ENCODE peak calls at places on chromosomes 4 and X, in four cellular contexts. R is HepG2, K is K562, J is Panc1. X is an unnamed sample.

GRCh38 chrX:119121341-119121740 is 6.3 kb downstream of the KIAA1210 start:
- DNase-seq in J (no peak), K (no peak), R (no peak), X (no peak)

GRCh38 chrX:40496728-40497127 is 84.0 kb upstream of the ATP6AP2 start:
- DNase-seq in J (no peak), R (peak), K (peak), X (no peak)

GRCh38 chrX:19121898-19122640 is at the start of gene ADGRG2:
- DNase-seq in J (no peak), R (no peak), K (no peak), X (no peak)

GRCh38 chrX:75301060-75301459 is 27.2 kb downstream of the UPRT start:
- DNase-seq in J (no peak), R (no peak), K (no peak), X (no peak)

GRCh38 chr4:183146478-183146877 is 47.4 kb downstream of the WWC2 start:
- DNase-seq in J (no peak), K (peak), R (no peak), X (no peak)

GRCh38 chr4:86117781-86118302 is 242.0 kb downstream of the MAPK10 start:
- DNase-seq in J (no peak), R (no peak), K (no peak), X (no peak)

GRCh38 chr4:150583287-150584197 is 1.6 kb downstream of the MAB21L2 start:
- DNase-seq in R (no peak), J (no peak), K (no peak), X (no peak)

GRCh38 chr4:140102406-140102805 is 51.6 kb downstream of the MAML3 start:
- DNase-seq in K (peak), R (no peak), J (no peak), X (no peak)

GRCh38 chr4:2489841-2490552 is 21.1 kb downstream of the RNF4 start:
- DNase-seq in K (no peak), R (no peak), J (no peak), X (no peak)

GRCh38 chrX:108834036-108834435 is 97.7 kb upstream of the IRS4 start:
- DNase-seq in R (no peak), K (no peak), J (no peak), X (no peak)

GRCh38 chr4:154361450-154361849 is 130.1 kb downstream of the DCHS2 start:
- DNase-seq in K (no peak), R (no peak), J (no peak), X (no peak)

GRCh38 chr4:4762909-4763814 is 96.3 kb upstream of the MSX1 start:
- DNase-seq in K (no peak), R (no peak), J (no peak), X (peak)

GRCh38 chr4:577499-578450 is 1.7 kb upstream of the TMEM271 start:
- DNase-seq in K (no peak), J (no peak), R (peak), X (no peak)

GRCh38 chr4:83629945-83630684 is 94.2 kb downstream of the GPAT3 start:
- DNase-seq in R (no peak), J (no peak), K (peak), X (no peak)

GRCh38 chr4:156378053-156378665 is 424.5 kb upstream of the CTSO start:
- DNase-seq in J (no peak), K (no peak), R (peak), X (peak)

GRCh38 chr4:3412257-3413020 is 29.3 kb upstream of the HGFAC start:
- DNase-seq in R (no peak), J (no peak), K (no peak), X (no peak)

GRCh38 chr4:150325872-150326271 is 247.6 kb downstream of the DCLK2 start:
- DNase-seq in K (no peak), J (no peak), R (no peak), X (no peak)

DNA sequence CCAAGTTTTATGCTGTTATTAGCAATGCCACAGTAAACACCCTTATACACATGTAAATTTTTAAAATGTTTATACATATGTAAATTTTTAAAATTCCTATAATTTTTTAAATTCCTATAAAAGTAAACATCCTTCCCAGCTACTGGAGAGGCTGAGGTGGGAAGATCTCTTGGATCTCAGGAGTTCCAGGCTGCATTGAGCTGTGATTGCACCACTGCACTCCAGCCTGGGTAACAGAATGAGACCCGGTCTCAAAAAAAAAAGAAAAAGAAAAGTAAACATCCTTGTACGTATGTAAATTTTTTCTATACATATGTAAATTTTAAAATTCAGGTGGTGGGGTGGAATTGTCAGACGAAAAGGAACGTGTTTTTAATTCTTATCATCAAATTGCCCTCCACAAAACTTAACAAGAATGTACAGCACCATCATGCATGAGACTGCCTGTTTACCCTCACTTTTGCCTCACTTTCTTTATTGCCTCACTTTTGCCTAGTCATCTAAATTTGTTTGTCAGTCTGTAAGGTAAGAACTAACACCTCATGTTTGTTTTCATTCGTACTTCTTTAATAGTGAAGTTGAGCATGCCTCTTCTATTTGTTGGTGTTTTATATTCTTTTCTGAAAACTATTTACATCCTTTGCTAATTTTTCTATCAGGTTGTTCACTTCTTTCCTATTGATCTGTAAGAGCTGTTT is 8.0 kb downstream of the SLC7A3 start:
- DNase-seq in J (no peak), K (no peak), R (no peak), X (no peak)
- TF ChIP-seq TCF7L2 in J (no peak), K (no peak), R (no peak), X (no peak)

DNA sequence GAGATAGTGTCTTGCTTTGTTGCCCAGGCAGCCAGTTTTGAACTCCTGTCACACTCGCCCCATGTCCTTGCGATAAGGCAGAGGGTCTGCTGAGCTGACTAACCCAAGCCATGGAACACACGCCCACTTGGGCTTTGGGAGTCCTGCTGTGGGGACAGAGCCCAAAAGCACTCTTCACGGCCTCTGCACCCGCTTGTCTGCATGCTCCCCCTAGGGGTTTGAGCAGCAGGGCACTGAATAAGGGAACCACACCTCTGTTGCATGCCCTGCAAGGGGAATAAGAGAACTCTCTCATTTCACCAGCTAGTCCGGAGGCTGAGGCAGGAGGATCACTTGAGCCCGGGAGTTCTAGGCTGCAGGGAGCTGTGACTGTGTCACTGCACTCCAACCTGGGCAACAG is 166.0 kb downstream of the STAG2 start:
- DNase-seq in R (no peak), J (no peak), K (peak), X (no peak)
- TF ChIP-seq TCF7L2 in R (no peak), J (no peak), K (no peak), X (no peak)

GRCh38 chr4:7979652-7979968 is 39.9 kb upstream of the AFAP1 start:
- DNase-seq in R (no peak), K (no peak), J (no peak), X (no peak)
- TF ChIP-seq TCF7L2 in R (no peak), K (no peak), J (no peak), X (no peak)

GRCh38 chrX:49290215-49290614 is 13.2 kb upstream of the GAGE10 start:
- DNase-seq in R (no peak), J (no peak), K (no peak), X (no peak)

GRCh38 chrX:49284212-49284611 is 14.6 kb downstream of the PPP1R3F start:
- DNase-seq in R (no peak), J (no peak), K (no peak), X (no peak)

GRCh38 chrX:49286581-49286980 is 16.9 kb upstream of the GAGE10 start:
- DNase-seq in J (no peak), K (no peak), R (no peak), X (no peak)

GRCh38 chrX:49286136-49286535 is 16.5 kb downstream of the PPP1R3F start:
- DNase-seq in J (no peak), K (no peak), R (no peak), X (no peak)

DNA sequence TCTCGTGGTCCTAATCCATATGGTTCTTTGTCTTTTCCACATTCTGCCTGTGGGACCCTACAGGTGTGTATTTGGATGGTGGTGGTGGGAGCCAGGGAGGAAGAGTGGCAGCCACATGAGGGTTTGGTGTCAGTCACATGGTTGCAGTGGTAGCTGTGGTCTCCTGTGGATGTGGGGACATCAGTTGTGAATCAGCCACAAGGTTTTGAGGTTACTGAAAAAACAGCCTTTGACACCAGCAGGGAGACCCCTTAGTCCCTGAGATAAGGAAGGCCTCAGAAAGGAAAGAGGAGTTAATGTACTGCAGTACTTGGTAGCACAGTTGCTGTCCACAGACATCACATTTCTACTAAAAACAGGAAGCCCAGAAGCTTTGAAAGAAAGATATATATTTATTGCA is 15.8 kb upstream of the GAGE10 start:
- DNase-seq in K (no peak), J (no peak), R (no peak), X (no peak)
- TF ChIP-seq TCF7L2 in K (no peak), J (no peak), R (no peak), X (no peak)

GRCh38 chr4:133402616-133403015 is 253.5 kb downstream of the PCDH10 start:
- DNase-seq in R (no peak), J (no peak), K (no peak), X (no peak)
- TF ChIP-seq TCF7L2 in R (no peak), J (no peak), K (no peak), X (no peak)

DNA sequence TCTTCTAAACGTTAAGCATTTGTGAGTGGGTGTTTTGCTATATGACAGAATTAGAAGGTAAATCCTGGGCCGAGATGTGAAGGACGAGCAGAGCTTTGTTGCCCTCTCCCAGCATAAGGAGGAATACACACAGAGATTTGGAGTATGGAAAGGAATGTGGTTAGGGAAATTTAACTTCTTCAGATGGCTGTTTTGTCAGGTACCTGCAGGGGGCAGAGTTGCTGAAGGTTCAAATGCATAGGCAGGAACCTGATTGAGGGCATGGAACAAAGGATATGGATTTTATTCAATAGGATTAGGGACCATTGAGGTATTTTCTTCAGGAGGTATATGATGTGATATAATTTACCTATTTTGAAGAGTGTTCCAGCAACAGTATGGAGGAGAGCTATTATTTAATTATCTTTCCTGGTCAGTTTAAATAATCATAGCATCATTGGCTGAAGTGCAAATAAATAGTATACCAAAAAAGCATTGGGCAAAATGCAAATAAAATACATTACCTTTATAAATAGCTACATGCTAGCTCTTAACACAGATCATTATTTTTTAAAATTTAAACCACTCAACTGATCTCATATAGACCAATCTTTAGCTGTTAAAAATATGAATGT is 143.6 kb downstream of the SLIT2 start:
- DNase-seq in K (peak), R (peak), J (no peak), X (peak)
- TF ChIP-seq TCF7L2 in K (no peak), R (no peak), J (no peak), X (no peak)

DNA sequence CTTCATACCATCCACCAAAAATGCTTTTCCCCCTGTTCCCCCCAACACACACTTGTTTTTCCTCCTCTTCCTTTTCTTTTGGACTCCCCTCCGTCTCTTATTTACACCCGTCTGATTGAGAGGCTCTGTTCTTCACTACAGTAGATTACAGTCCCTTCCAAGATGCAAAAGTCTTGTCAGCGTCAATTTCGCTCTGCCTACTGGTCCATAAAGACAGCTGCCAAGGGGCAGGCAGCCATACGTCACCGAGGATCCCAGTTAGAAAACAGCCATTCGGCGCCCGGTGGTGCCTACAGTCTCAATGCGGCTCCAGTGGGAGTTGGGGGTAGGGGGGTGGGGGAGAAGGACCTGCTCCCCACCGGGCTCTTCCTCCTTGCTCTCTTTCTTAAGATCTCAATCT is at the start of gene GPM6B:
- DNase-seq in J (no peak), R (no peak), K (no peak), X (no peak)
- TF ChIP-seq TCF7L2 in J (no peak), R (no peak), K (no peak), X (no peak)